ENCODE peak calls at places on chromosomes 7 and 10, in four cellular contexts. One of them, this sample, is unnamed.
A peak's percentile ranks its signal among the peaks of the same experiment; 100 is the strongest.

GRCh38 chr10:129777687-129778086 is 186.4 kb downstream of the EBF3 start:
- DNase-seq in HepG2: no peak
- DNase-seq in H1: no peak
- DNase-seq in K562: no peak
- DNase-seq in this sample: no peak

GRCh38 chr7:20532841-20533240 is 82.6 kb upstream of the ABCB5 start:
- DNase-seq in H1: no peak
- DNase-seq in K562: no peak
- DNase-seq in HepG2: no peak
- DNase-seq in this sample: no peak

GRCh38 chr7:51069411-51070083 is 247.1 kb downstream of the COBL start:
- DNase-seq in K562: no peak
- DNase-seq in HepG2: no peak
- DNase-seq in H1: no peak
- DNase-seq in this sample: no peak

GRCh38 chr10:543131-543530 is 146.3 kb downstream of the DIP2C start:
- DNase-seq in H1: no peak
- DNase-seq in HepG2: no peak
- DNase-seq in K562: no peak
- DNase-seq in this sample: no peak

GRCh38 chr10:77073066-77073960 is 564.3 kb downstream of the KCNMA1 start:
- DNase-seq in H1: no peak
- DNase-seq in K562: no peak
- DNase-seq in HepG2: no peak
- DNase-seq in this sample: no peak

GRCh38 chr7:80230327-80230726 is 95.7 kb downstream of the GNAI1 start:
- DNase-seq in H1: no peak
- DNase-seq in HepG2: no peak
- DNase-seq in K562: no peak
- DNase-seq in this sample: no peak

GRCh38 chr10:24465124-24465874 is 256.4 kb downstream of the KIAA1217 start:
- DNase-seq in H1: no peak
- DNase-seq in HepG2: no peak
- DNase-seq in K562: no peak
- DNase-seq in this sample: no peak

GRCh38 chr10:132130286-132131265 is 56.2 kb upstream of the DPYSL4 start:
- DNase-seq in K562: no peak
- DNase-seq in HepG2: no peak
- DNase-seq in H1: no peak
- DNase-seq in this sample: no peak

GRCh38 chr10:32979041-32979440 is 21.0 kb upstream of the ITGB1 start:
- DNase-seq in HepG2: no peak
- DNase-seq in K562: no peak
- DNase-seq in H1: no peak
- DNase-seq in this sample: no peak

GRCh38 chr7:69963388-69963787 is 365.1 kb downstream of the AUTS2 start:
- DNase-seq in H1: no peak
- DNase-seq in HepG2: no peak
- DNase-seq in K562: no peak
- DNase-seq in this sample: no peak
- H3K79me2 ChIP-seq in H1: no peaks in the 10 kb centered on the region
- H3K79me2 ChIP-seq in HepG2: no peaks in the 10 kb centered on the region
- H3K79me2 ChIP-seq in K562: no peaks in the 10 kb centered on the region
- H3K79me2 ChIP-seq in this sample: no peaks in the 10 kb centered on the region

GRCh38 chr10:29681700-29682444 is 47.1 kb upstream of the SVIL start:
- DNase-seq in K562: no peak
- DNase-seq in HepG2: no peak
- DNase-seq in H1: no peak
- DNase-seq in this sample: no peak
- TF ChIP-seq SIN3A in K562: no peak
- TF ChIP-seq SIN3A in HepG2: no peak
- TF ChIP-seq SIN3A in H1: no peak
- TF ChIP-seq SIN3A in this sample: no peak

DNA sequence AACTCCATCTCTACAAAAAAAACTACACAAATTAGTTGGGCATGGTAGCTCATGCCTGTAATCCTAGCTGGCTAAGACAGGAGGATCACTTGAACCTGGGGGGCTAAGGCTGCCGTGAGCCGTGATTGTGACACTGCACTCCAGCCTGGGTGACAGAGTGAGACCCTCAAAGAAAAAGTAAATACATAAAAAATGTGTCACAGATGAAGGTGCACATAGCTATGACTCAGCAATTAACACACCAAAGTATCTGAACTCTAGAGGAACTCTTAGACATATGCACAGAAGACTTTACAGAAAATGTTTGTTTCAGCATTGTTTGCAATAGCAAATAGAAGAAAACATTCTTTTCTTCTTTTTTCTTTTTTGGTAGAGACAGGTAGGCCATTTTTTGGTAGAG is 8.3 kb downstream of the C10orf62 start:
- DNase-seq in HepG2: peak; percentile 48
- DNase-seq in H1: no peak
- DNase-seq in K562: no peak
- DNase-seq in this sample: no peak
- TF ChIP-seq FOSL1 in HepG2: no peak
- TF ChIP-seq FOSL1 in H1: no peak
- TF ChIP-seq FOSL1 in K562: no peak
- TF ChIP-seq FOSL1 in this sample: peak; percentile 23

GRCh38 chr10:13105184-13105583 is 5.2 kb downstream of the OPTN start:
- DNase-seq in H1: no peak
- DNase-seq in HepG2: peak; percentile 17
- DNase-seq in K562: no peak
- DNase-seq in this sample: no peak

GRCh38 chr10:13104697-13105096 is 4.7 kb downstream of the OPTN start:
- DNase-seq in H1: no peak
- DNase-seq in HepG2: no peak
- DNase-seq in K562: no peak
- DNase-seq in this sample: no peak

GRCh38 chr10:13106387-13106786 is 6.4 kb downstream of the OPTN start:
- DNase-seq in HepG2: no peak
- DNase-seq in H1: no peak
- DNase-seq in K562: no peak
- DNase-seq in this sample: no peak

GRCh38 chr10:13102002-13102794 is 2.2 kb downstream of the OPTN start:
- DNase-seq in K562: no peak
- DNase-seq in HepG2: peak; percentile 51
- DNase-seq in H1: no peak
- DNase-seq in this sample: no peak

GRCh38 chr10:13103554-13103953 is 3.6 kb downstream of the OPTN start:
- DNase-seq in K562: no peak
- DNase-seq in H1: no peak
- DNase-seq in HepG2: no peak
- DNase-seq in this sample: no peak
- H3K79me2 ChIP-seq in K562: no peaks in the 10 kb centered on the region
- H3K79me2 ChIP-seq in H1: peaks cover 5% of the 10 kb centered on the region
- H3K79me2 ChIP-seq in HepG2: peaks cover 12% of the 10 kb centered on the region
- H3K79me2 ChIP-seq in this sample: no peaks in the 10 kb centered on the region

DNA sequence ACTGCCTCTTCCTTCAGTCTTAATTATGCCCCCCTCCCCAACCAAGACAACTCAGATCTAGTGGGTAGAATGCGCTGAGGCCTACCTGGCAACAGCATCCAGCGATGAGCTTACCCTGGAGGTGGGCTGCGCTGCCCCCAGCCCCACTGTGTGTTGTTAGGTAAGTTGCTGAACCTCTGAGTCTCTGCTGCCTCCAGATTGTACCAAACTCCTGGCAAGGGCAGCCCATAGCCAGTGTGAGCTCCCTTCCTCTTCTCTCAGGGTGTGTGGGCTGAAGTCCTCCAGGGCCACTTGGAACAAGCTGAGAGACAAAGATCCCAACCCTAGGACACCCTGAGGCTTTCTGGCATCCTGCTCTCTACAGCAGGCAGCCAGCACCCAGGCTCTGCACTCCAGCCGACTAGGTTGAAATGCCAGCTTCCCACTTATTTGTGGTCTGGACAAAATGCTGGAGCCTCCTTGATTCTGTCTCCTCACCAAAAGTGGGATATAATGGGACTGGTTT is 135.3 kb downstream of the ARHGAP22 start:
- DNase-seq in K562: no peak
- DNase-seq in HepG2: no peak
- DNase-seq in H1: no peak
- DNase-seq in this sample: no peak
- TF ChIP-seq SIN3A in K562: no peak
- TF ChIP-seq SIN3A in HepG2: no peak
- TF ChIP-seq SIN3A in H1: no peak
- TF ChIP-seq SIN3A in this sample: no peak

DNA sequence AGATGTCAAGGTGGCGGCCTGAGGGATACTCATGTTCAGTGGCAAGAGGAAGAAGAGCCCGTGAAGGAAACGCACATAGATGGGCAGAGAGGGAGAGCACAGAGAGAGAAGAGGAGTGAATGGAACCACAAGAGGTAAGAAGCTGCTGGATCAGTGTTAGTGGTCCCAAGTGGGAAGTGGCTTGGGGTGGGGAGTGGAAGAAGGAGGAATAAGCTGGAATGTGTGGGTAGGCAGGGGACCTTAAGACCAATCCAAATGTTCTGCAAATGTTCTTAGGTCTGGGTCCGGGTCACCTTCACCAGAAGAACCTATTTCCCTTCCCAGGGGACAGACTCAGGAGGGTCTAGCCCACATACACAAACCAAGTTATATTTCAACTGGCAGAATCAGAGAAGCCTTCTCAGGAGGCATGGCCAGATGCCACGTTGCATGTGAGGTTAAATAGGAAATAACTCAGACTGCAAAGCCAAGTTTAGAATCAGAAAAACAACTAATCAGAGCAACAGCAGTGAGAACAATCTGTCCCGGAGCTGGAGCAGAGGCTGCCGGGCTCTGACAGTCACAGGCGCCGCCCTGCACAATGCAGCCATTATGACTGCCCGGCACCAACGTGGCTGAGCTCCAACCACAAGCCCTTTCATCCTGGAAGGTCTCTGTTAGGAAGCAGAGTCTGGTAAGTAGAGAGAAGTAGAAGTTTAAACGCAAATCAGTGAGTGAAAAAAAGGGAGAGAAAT is 78.6 kb upstream of the ARMC3 start:
- DNase-seq in H1: no peak
- DNase-seq in K562: no peak
- DNase-seq in HepG2: peak; percentile 66
- DNase-seq in this sample: no peak
- TF ChIP-seq FOSL1 in H1: no peak
- TF ChIP-seq FOSL1 in K562: no peak
- TF ChIP-seq FOSL1 in HepG2: no peak
- TF ChIP-seq FOSL1 in this sample: no peak

DNA sequence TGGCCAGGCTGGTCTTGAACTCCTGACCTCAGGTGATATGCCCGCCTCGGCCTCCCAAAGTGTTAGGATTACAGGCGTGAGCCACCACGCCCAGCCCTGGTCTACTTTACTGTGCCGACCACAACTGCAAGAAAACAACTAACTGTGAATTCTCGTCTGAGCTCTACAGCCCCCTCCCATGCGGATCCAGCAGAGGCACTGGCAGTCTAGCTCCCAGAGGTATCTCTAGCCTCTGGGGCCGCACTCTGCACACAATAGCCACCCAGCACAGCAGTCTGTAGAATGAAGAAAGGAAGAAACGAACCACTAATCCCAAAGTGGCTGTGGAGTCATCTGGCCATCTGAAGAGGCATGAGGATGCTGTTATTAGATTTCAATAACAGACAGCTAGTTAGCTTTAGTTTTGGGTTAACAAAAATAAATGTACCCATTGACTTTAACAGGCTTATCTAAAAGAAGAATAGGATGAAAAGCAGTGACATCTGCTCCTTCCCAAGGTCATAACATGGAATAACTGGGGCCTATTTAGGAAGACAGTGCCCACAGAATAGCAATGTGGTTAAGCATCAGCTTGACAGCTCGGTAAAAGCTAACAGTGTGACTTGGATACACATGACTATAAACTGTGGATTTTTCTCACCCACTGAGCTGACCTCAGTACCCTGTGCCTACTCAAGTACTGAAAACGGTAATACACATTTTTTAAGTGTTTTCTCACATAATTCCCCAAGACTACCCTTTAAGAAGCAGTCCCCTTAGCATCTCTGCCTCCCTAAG is 131.9 kb downstream of the TNS3 start:
- DNase-seq in HepG2: no peak
- DNase-seq in H1: no peak
- DNase-seq in K562: no peak
- DNase-seq in this sample: no peak
- H3K79me2 ChIP-seq in HepG2: peaks cover 87% of the 10 kb centered on the region
- H3K79me2 ChIP-seq in H1: no peaks in the 10 kb centered on the region
- H3K79me2 ChIP-seq in K562: no peaks in the 10 kb centered on the region
- H3K79me2 ChIP-seq in this sample: no peaks in the 10 kb centered on the region

GRCh38 chr10:50440489-50440888 is 183.3 kb downstream of the SGMS1 start:
- DNase-seq in H1: no peak
- DNase-seq in HepG2: no peak
- DNase-seq in K562: no peak
- DNase-seq in this sample: no peak

GRCh38 chr10:50438049-50438936 is 185.5 kb downstream of the SGMS1 start:
- DNase-seq in K562: no peak
- DNase-seq in HepG2: no peak
- DNase-seq in H1: no peak
- DNase-seq in this sample: no peak

GRCh38 chr10:50439806-50440205 is 183.9 kb downstream of the SGMS1 start:
- DNase-seq in H1: no peak
- DNase-seq in HepG2: no peak
- DNase-seq in K562: no peak
- DNase-seq in this sample: no peak

GRCh38 chr10:50437248-50437647 is 185.9 kb upstream of the ASAH2 start:
- DNase-seq in K562: no peak
- DNase-seq in H1: no peak
- DNase-seq in HepG2: no peak
- DNase-seq in this sample: no peak

DNA sequence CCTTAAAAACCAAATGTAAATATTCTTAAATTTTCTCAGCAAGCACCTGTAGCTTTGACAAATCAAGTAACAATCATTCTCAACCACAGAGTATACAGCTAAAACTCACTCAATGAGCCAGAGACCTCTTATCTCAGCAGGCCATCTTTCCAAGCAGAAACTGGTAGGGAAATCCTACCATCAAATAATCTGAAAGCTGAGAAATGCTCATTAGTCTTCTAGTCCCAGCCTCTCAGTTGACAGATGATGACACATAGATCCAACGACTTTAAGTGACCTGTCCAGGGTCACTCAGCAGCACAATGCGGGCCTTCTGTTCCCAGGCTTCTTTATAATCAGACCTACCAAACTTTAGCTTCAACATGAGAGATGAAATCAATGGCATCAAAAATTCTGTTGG is 184.6 kb downstream of the SGMS1 start:
- DNase-seq in H1: no peak
- DNase-seq in K562: no peak
- DNase-seq in HepG2: no peak
- DNase-seq in this sample: no peak
- TF ChIP-seq SIN3A in H1: no peak
- TF ChIP-seq SIN3A in K562: no peak
- TF ChIP-seq SIN3A in HepG2: no peak
- TF ChIP-seq SIN3A in this sample: no peak

This sample was measured in HCT116.